ENCODE peak calls at places on chromosomes 4 and X, in five cellular contexts. F, E, D, T and C are unnamed samples.

GRCh38 chr4:180926277-180926676 is 1316.9 kb upstream of the TENM3 start:
- DNase-seq in T (no peak), F (no peak), E (no peak), D (no peak), C (no peak)

GRCh38 chr4:78634011-78634664 is 82.6 kb downstream of the ANXA3 start:
- DNase-seq in F (no peak), E (peak), T (no peak), D (peak), C (peak)

GRCh38 chrX:65866146-65866545 is 173.7 kb downstream of the VSIG4 start:
- DNase-seq in E (no peak), D (no peak), F (no peak), T (no peak), C (no peak)

GRCh38 chrX:31658360-31658759 is 586.5 kb upstream of the FTHL17 start:
- DNase-seq in E (no peak), D (no peak), T (peak), F (peak), C (no peak)

GRCh38 chrX:13622565-13622964 is 30.4 kb upstream of the TCEANC start:
- DNase-seq in D (no peak), E (no peak), T (no peak), F (no peak), C (no peak)

GRCh38 chrX:125680366-125680765 is 360.7 kb downstream of the TEX13C start:
- DNase-seq in D (no peak), T (no peak), F (no peak), E (no peak), C (no peak)

GRCh38 chr4:25113915-25114904 is 46.0 kb downstream of the SEPSECS start:
- DNase-seq in D (no peak), E (no peak), F (no peak), T (peak), C (no peak)

GRCh38 chrX:123830309-123830708 is 29.5 kb upstream of the XIAP start:
- DNase-seq in F (peak), E (no peak), T (peak), D (peak), C (no peak)

GRCh38 chr4:148068065-148068911 is 336.4 kb downstream of the ARHGAP10 start:
- DNase-seq in D (no peak), T (no peak), F (no peak), E (no peak), C (peak)

GRCh38 chrX:150032742-150033141 is 94.5 kb upstream of the EOLA2 start:
- DNase-seq in T (peak), E (no peak), F (no peak), D (no peak), C (no peak)

GRCh38 chr4:169649545-169650226 is 29.3 kb downstream of the CLCN3 start:
- DNase-seq in F (no peak), T (peak), E (no peak), D (no peak), C (no peak)

GRCh38 chrX:154349979-154350378 is 24.5 kb downstream of the FLNA start:
- DNase-seq in D (peak), T (no peak), F (no peak), E (no peak), C (no peak)

GRCh38 chr4:60588556-60588955 is 611.6 kb upstream of the ADGRL3 start:
- DNase-seq in F (no peak), T (no peak), D (no peak), E (no peak), C (no peak)

GRCh38 chr4:1403591-1404572 is 2.4 kb downstream of the NKX1-1 start:
- DNase-seq in T (no peak), D (peak), F (no peak), E (peak), C (peak)

GRCh38 chr4:73576366-73576765 is 43.9 kb downstream of the RASSF6 start:
- DNase-seq in D (no peak), F (no peak), T (peak), E (no peak), C (no peak)

GRCh38 chr4:64497526-64497925 is 88.3 kb upstream of the TECRL start:
- DNase-seq in E (no peak), F (no peak), D (no peak), T (no peak), C (no peak)

GRCh38 chr4:148116264-148116663 is 325.9 kb downstream of the NR3C2 start:
- DNase-seq in T (peak), E (no peak), D (no peak), F (no peak), C (no peak)

GRCh38 chr4:110480031-110480549 is 4.1 kb downstream of the ENPEP start:
- DNase-seq in D (no peak), T (peak), F (no peak), E (no peak), C (no peak)

GRCh38 chr4:6175426-6175825 is 24.9 kb downstream of the JAKMIP1 start:
- DNase-seq in T (no peak), E (no peak), F (no peak), D (peak), C (no peak)

GRCh38 chrX:130066975-130067615 is 43.2 kb downstream of the ELF4 start:
- DNase-seq in F (no peak), D (no peak), T (no peak), E (no peak), C (no peak)

GRCh38 chr4:30619679-30620078 is 100.5 kb upstream of the PCDH7 start:
- DNase-seq in T (peak), E (no peak), F (no peak), D (no peak), C (no peak)

GRCh38 chr4:30614771-30615170 is 105.4 kb upstream of the PCDH7 start:
- DNase-seq in D (no peak), F (no peak), E (no peak), T (no peak), C (no peak)

GRCh38 chr4:30620711-30621110 is 99.5 kb upstream of the PCDH7 start:
- DNase-seq in D (no peak), E (no peak), F (no peak), T (no peak), C (no peak)

GRCh38 chr4:30616943-30617646 is 103.1 kb upstream of the PCDH7 start:
- DNase-seq in T (peak), E (no peak), F (no peak), D (no peak), C (no peak)

DNA sequence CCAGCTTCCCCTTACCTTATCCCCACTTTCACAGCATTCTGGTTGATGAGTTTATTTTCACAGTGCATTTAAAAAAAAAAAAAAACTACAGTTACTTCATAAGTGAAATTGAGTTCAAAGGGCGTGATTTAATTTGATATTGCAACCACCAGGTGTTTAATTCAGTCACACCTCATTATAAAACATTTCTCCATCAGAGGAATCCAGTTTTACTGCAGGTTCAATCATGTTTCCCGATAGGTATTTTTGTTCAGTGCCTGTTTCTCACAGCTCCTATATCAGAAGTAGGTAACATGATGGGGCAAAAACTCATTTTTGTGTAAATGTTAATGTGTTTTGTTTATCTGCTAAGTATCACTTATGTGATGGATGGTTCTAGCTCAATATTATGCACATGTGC is 102.3 kb upstream of the PCDH7 start:
- DNase-seq in D (no peak), T (no peak), F (no peak), E (no peak), C (no peak)
- TF ChIP-seq CTCF in D (no peak), T (no peak), F (no peak), E (no peak), C (no peak)

GRCh38 chrX:34655496-34656258 is 1.4 kb downstream of the TMEM47 start:
- DNase-seq in T (peak), E (no peak), F (no peak), D (no peak), C (no peak)
- H3K4me3 ChIP-seq in T (peak), E (peak), F (no peak), D (peak), C (peak)

DNA sequence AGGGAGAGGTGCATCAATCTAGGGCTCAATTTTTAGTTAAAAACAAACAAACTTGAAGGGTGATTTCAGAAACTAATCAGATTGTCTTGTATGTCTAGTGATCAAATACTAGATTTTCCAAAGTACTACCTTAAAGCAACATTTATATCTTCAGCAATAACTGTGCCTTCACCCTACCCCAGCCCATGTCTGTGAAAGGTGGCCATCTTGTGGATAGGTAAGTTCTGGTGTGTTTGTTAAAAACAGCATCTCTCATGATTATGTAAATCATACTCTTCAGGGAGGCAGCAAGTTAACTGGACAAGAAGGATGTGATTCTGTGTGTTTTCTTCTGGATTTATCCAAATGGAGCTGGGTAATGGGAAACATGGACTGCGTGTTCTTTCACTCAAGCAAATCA is 81.4 kb upstream of the ACSL1 start:
- DNase-seq in F (peak), E (no peak), T (peak), D (no peak), C (no peak)
- TF ChIP-seq CTCF in F (peak), E (no peak), T (no peak), D (no peak), C (no peak)

DNA sequence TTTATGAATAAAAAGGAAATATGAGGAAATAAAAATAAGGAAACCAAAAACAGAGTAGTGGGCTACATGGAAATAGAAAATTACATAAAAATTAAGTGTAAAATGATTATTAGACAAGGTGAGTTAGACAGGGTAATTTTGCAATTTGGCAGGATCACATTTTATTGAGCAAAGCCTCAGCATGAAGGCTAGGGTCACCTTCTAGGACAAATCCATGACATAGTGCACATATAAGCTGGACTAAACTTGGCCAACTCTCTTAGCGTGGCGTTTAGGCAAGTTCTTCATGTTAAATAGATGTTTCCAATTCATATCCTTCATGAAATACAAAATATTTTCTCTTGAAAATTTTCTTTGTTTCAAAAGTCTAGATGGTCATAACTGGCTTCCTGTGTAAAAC is 25.7 kb upstream of the UGT2B7 start:
- DNase-seq in D (no peak), E (no peak), T (no peak), F (no peak), C (no peak)
- H3K4me3 ChIP-seq in D (no peak), E (no peak), T (no peak), F (no peak), C (no peak)

GRCh38 chr4:37798616-37799015 is 27.9 kb upstream of the PGM2 start:
- DNase-seq in E (no peak), D (no peak), F (no peak), T (no peak), C (no peak)

GRCh38 chr4:37799941-37800554 is 26.4 kb upstream of the PGM2 start:
- DNase-seq in F (no peak), D (no peak), E (no peak), T (peak), C (no peak)

GRCh38 chr4:37805091-37805490 is 21.4 kb upstream of the PGM2 start:
- DNase-seq in D (no peak), T (no peak), F (peak), E (no peak), C (no peak)

GRCh38 chr4:37803348-37803973 is 23.0 kb upstream of the PGM2 start:
- DNase-seq in E (no peak), F (peak), D (no peak), T (peak), C (no peak)

DNA sequence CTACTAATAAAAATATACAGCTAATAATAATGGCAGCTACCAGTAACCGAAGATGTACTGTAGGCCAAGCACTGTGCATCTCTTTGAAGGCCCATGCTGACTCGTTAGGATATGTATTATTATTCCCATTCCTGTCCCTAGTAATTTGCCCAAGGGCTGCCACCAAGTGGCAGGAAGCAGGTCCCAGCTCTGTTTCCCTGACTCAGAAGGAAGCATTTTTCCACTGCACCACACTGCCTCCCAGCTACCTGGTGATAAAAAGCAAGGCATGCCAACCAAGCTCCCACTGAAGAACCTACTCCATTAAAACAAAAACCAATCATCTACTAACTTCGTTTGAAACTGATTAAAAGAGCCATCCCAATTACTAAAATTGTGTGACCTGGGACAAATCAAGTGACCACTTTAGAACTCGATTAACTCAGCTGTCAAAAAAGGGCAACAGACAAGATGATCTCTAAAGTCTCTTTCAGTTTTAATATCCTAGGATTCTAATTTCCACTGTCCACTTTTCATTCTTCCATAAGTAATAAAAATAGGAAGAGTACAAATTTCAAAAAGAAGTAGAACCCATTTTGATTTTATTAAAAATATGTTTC is 24.3 kb upstream of the PGM2 start:
- DNase-seq in D (peak), E (peak), T (peak), F (peak), C (no peak)
- TF ChIP-seq CTCF in D (peak), E (peak), T (peak), F (peak), C (no peak)